ENCODE peak calls at places on chromosomes 7 and 10, in five cellular contexts. V is KG1, J is ELR, N is astrocyte of the spinal cord, Z is Ammon's horn. W is an unnamed sample.

GRCh38 chr10:5540080-5540479 is 15.3 kb downstream of the CALML3 start:
- DNase-seq in V (no peak), J (no peak), N (no peak), Z (no peak), W (no peak)

GRCh38 chr7:94087664-94088352 is 83.7 kb upstream of the BET1 start:
- DNase-seq in V (peak), J (peak), N (peak), Z (peak), W (peak)

GRCh38 chr10:44332465-44332864 is 52.4 kb downstream of the CXCL12 start:
- DNase-seq in V (no peak), J (no peak), N (no peak), Z (no peak), W (no peak)

GRCh38 chr7:94149776-94150545 is 145.8 kb upstream of the BET1 start:
- DNase-seq in V (no peak), J (peak), N (no peak), Z (no peak), W (no peak)

GRCh38 chr10:61643316-61643751 is 19.4 kb upstream of the CABCOCO1 start:
- DNase-seq in V (no peak), J (peak), N (peak), Z (no peak), W (no peak)

GRCh38 chr7:128136215-128136597 is 104.9 kb upstream of the LEP start:
- DNase-seq in V (no peak), J (no peak), N (peak), Z (peak), W (no peak)

GRCh38 chr7:155336812-155337602 is 39.3 kb downstream of the INSIG1 start:
- DNase-seq in V (no peak), J (no peak), N (no peak), Z (no peak), W (no peak)

GRCh38 chr7:152896217-152896616 is 136.7 kb downstream of the ACTR3B start:
- DNase-seq in V (no peak), J (no peak), N (no peak), Z (no peak), W (no peak)

GRCh38 chr10:95793401-95794045 is 37.6 kb downstream of the ENTPD1 start:
- DNase-seq in V (peak), J (no peak), N (no peak), Z (peak), W (no peak)

GRCh38 chr7:111029574-111030357 is 61.2 kb upstream of the LRRN3 start:
- DNase-seq in V (no peak), J (peak), N (peak), Z (peak), W (no peak)

GRCh38 chr10:93954726-93955363 is 38.9 kb upstream of the PLCE1 start:
- DNase-seq in V (no peak), J (peak), N (peak), Z (no peak), W (no peak)

GRCh38 chr7:105269397-105269796 is 119.3 kb downstream of the SRPK2 start:
- DNase-seq in V (no peak), J (no peak), N (no peak), Z (no peak), W (no peak)

GRCh38 chr10:57952741-57953140 is 315.0 kb downstream of the IPMK start:
- DNase-seq in V (no peak), J (peak), N (peak), Z (no peak), W (no peak)

GRCh38 chr10:51832652-51833383 is 133.4 kb upstream of the CSTF2T start:
- DNase-seq in V (no peak), J (peak), N (peak), Z (peak), W (no peak)

GRCh38 chr7:2044883-2045471 is 187.8 kb downstream of the MAD1L1 start:
- DNase-seq in V (no peak), J (no peak), N (no peak), Z (no peak), W (no peak)

GRCh38 chr7:128176696-128177095 is 64.4 kb upstream of the LEP start:
- DNase-seq in V (no peak), J (peak), N (no peak), Z (no peak), W (no peak)

GRCh38 chr10:55091691-55092328 is 290.8 kb upstream of the PCDH15 start:
- DNase-seq in V (no peak), J (peak), N (peak), Z (peak), W (no peak)

GRCh38 chr10:97425964-97426775 is at the start of gene PGAM1:
- DNase-seq in V (peak), J (peak), N (peak), Z (peak), W (peak)

GRCh38 chr10:63717089-63717715 is 196.0 kb downstream of the REEP3 start:
- DNase-seq in V (no peak), J (no peak), N (no peak), Z (no peak), W (no peak)

GRCh38 chr7:156143158-156143557 is 330.9 kb upstream of the SHH start:
- DNase-seq in V (no peak), J (no peak), N (no peak), Z (no peak), W (no peak)

GRCh38 chr10:114304566-114305421 is 65.7 kb downstream of the VWA2 start:
- DNase-seq in V (no peak), J (peak), N (no peak), Z (peak), W (peak)

GRCh38 chr7:48454750-48455192 is 283.5 kb downstream of the ABCA13 start:
- DNase-seq in V (no peak), J (no peak), N (no peak), Z (no peak), W (no peak)

GRCh38 chr10:5512881-5513698 is 11.7 kb upstream of the CALML3 start:
- DNase-seq in V (no peak), J (no peak), N (no peak), Z (peak), W (no peak)

GRCh38 chr7:137882261-137882668 is 35.5 kb upstream of the DGKI start:
- DNase-seq in V (no peak), J (peak), N (peak), Z (peak), W (no peak)

W was measured in NT2/D1.